ENCODE peak calls at places on chromosomes 1 and 21, in ten cellular contexts. G is naive thymus-derived CD4-positive, alpha-beta T cell; S is IMR-90; F is body of pancreas; Y is tibial nerve; Z is CD8-positive, alpha-beta memory T cell; K is testis; N is fibroblast of lung; P is brain microvascular endothelial cell; I is neuronal stem cell. Q is an unnamed sample. For H3K27me3, the result is how much of the 10 kb centered on the place peaks cover.

GRCh38 chr1:26045712-26046312 is at the start of gene SLC30A2:
- DNase-seq in G (no peak), S (no peak), F (peak), Y (no peak), Z (no peak), K (no peak), N (no peak), P (no peak), I (no peak), Q (no peak)

GRCh38 chr1:869499-870244 is 54.1 kb upstream of the SAMD11 start:
- DNase-seq in G (peak), S (peak), F (peak), Y (peak), Z (peak), K (peak), N (peak), P (no peak), I (peak), Q (peak)

GRCh38 chr1:66450043-66450514 is 83.9 kb upstream of the SGIP1 start:
- DNase-seq in G (no peak), S (no peak), F (no peak), Y (no peak), Z (no peak), K (no peak), N (peak), P (no peak), I (no peak), Q (peak)

GRCh38 chr1:34144743-34145142 is 20.3 kb downstream of the CSMD2 start:
- DNase-seq in G (no peak), S (no peak), F (no peak), Y (no peak), Z (no peak), K (no peak), N (no peak), P (no peak), I (no peak), Q (no peak)

GRCh38 chr21:29470397-29470796 is 171.7 kb downstream of the BACH1 start:
- DNase-seq in G (no peak), S (peak), F (no peak), Y (no peak), Z (no peak), K (no peak), N (no peak), P (no peak), I (no peak), Q (no peak)

GRCh38 chr1:111174070-111174469 is 26.4 kb downstream of the DENND2D start:
- DNase-seq in G (no peak), S (no peak), F (no peak), Y (no peak), Z (no peak), K (no peak), N (no peak), P (no peak), I (no peak), Q (no peak)

GRCh38 chr1:248303324-248303723 is at the start of gene OR2T12:
- DNase-seq in G (no peak), S (no peak), F (no peak), Y (no peak), Z (no peak), K (no peak), N (no peak), P (no peak), I (no peak), Q (no peak)

GRCh38 chr1:93964777-93965200 is 55.6 kb upstream of the GCLM start:
- DNase-seq in G (no peak), S (peak), F (no peak), Y (no peak), Z (no peak), K (no peak), N (peak), P (peak), I (no peak), Q (no peak)

GRCh38 chr1:110639724-110640386 is 33.7 kb upstream of the KCNA2 start:
- DNase-seq in G (no peak), S (peak), F (no peak), Y (no peak), Z (no peak), K (no peak), N (no peak), P (no peak), I (no peak), Q (no peak)

GRCh38 chr21:15552914-15553491 is 176.8 kb upstream of the USP25 start:
- DNase-seq in G (peak), S (peak), F (no peak), Y (no peak), Z (no peak), K (no peak), N (peak), P (no peak), I (no peak), Q (no peak)

GRCh38 chr1:67760030-67760821 is 73.0 kb downstream of the GNG12 start:
- DNase-seq in G (peak), S (peak), F (peak), Y (peak), Z (peak), K (peak), N (peak), P (peak), I (peak), Q (peak)

GRCh38 chr21:38804617-38805281 is 980 bp upstream of the ETS2 start:
- DNase-seq in G (no peak), S (peak), F (peak), Y (peak), Z (peak), K (peak), N (peak), P (peak), I (no peak), Q (peak)

GRCh38 chr1:37159102-37159501 is 124.8 kb upstream of the GRIK3 start:
- DNase-seq in G (no peak), S (no peak), F (no peak), Y (no peak), Z (no peak), K (no peak), N (no peak), P (no peak), I (no peak), Q (no peak)

GRCh38 chr1:154824356-154825069 is 45.6 kb downstream of the KCNN3 start:
- DNase-seq in G (no peak), S (no peak), F (no peak), Y (no peak), Z (no peak), K (no peak), N (no peak), P (no peak), I (no peak), Q (no peak)

GRCh38 chr1:113931456-113931855 is 2.3 kb downstream of the HIPK1 start:
- DNase-seq in G (peak), S (peak), F (no peak), Y (no peak), Z (no peak), K (no peak), N (peak), P (peak), I (no peak), Q (no peak)

GRCh38 chr1:41474490-41475271 is 9.8 kb downstream of the EDN2 start:
- DNase-seq in G (no peak), S (no peak), F (peak), Y (no peak), Z (no peak), K (peak), N (no peak), P (no peak), I (no peak), Q (peak)

GRCh38 chr1:71666609-71667008 is 585.8 kb upstream of the ZRANB2 start:
- DNase-seq in G (no peak), S (peak), F (no peak), Y (no peak), Z (no peak), K (no peak), N (peak), P (no peak), I (no peak), Q (no peak)

GRCh38 chr1:78370356-78370755 is 120.4 kb upstream of the PTGFR start:
- DNase-seq in G (no peak), S (peak), F (no peak), Y (no peak), Z (no peak), K (no peak), N (peak), P (peak), I (no peak), Q (no peak)

GRCh38 chr1:25206201-25206600 is 26.1 kb downstream of the SYF2 start:
- DNase-seq in G (no peak), S (no peak), F (no peak), Y (no peak), Z (no peak), K (no peak), N (no peak), P (no peak), I (no peak), Q (no peak)

GRCh38 chr1:42340093-42340492 is 5.1 kb upstream of the FOXJ3 start:
- DNase-seq in G (no peak), S (peak), F (peak), Y (no peak), Z (no peak), K (no peak), N (no peak), P (no peak), I (no peak), Q (no peak)

GRCh38 chr1:201985355-201985754 is 2.9 kb downstream of the RNPEP start:
- DNase-seq in G (no peak), S (no peak), F (no peak), Y (no peak), Z (no peak), K (no peak), N (no peak), P (no peak), I (no peak), Q (no peak)

GRCh38 chr1:54499097-54500029 is 48.7 kb upstream of the ACOT11 start:
- DNase-seq in G (peak), S (peak), F (peak), Y (no peak), Z (no peak), K (peak), N (peak), P (peak), I (no peak), Q (no peak)

GRCh38 chr1:171743014-171743870 is 1.4 kb upstream of the VAMP4 start:
- DNase-seq in G (peak), S (peak), F (no peak), Y (peak), Z (no peak), K (peak), N (peak), P (peak), I (no peak), Q (no peak)

GRCh38 chr1:54081306-54082270 is 28.2 kb downstream of the TCEANC2 start:
- DNase-seq in G (peak), S (peak), F (peak), Y (peak), Z (peak), K (peak), N (peak), P (peak), I (peak), Q (peak)

GRCh38 chr1:23772854-23773242 is 5.4 kb upstream of the PITHD1 start:
- DNase-seq in G (no peak), S (no peak), F (no peak), Y (no peak), Z (no peak), K (no peak), N (no peak), P (no peak), I (no peak), Q (no peak)

GRCh38 chr1:40308036-40308727 is 8.9 kb downstream of the COL9A2 start:
- DNase-seq in G (no peak), S (no peak), F (no peak), Y (no peak), Z (no peak), K (peak), N (no peak), P (no peak), I (no peak), Q (no peak)

GRCh38 chr1:223515416-223515815 is 122.2 kb downstream of the CCDC185 start:
- DNase-seq in G (peak), S (no peak), F (no peak), Y (no peak), Z (peak), K (no peak), N (no peak), P (no peak), I (no peak), Q (no peak)

GRCh38 chr1:117572546-117572945 is 33.3 kb upstream of the TENT5C start:
- DNase-seq in G (peak), S (no peak), F (no peak), Y (no peak), Z (peak), K (no peak), N (no peak), P (no peak), I (no peak), Q (no peak)

GRCh38 chr21:46048926-46049889 is 48.7 kb upstream of the COL6A2 start:
- DNase-seq in G (no peak), S (peak), F (peak), Y (peak), Z (no peak), K (peak), N (peak), P (peak), I (no peak), Q (peak)

GRCh38 chr1:165218666-165219065 is 137.8 kb downstream of the LMX1A start:
- DNase-seq in G (no peak), S (no peak), F (no peak), Y (no peak), Z (no peak), K (no peak), N (no peak), P (no peak), I (no peak), Q (no peak)

GRCh38 chr21:17746920-17747319 is 72.2 kb downstream of the C21orf91 start:
- DNase-seq in G (no peak), S (no peak), F (no peak), Y (no peak), Z (no peak), K (no peak), N (no peak), P (no peak), I (no peak), Q (no peak)

GRCh38 chr1:196535727-196536126 is 72.5 kb downstream of the KCNT2 start:
- DNase-seq in G (peak), S (peak), F (no peak), Y (no peak), Z (no peak), K (no peak), N (peak), P (peak), I (peak), Q (peak)

GRCh38 chr21:30152792-30153191 is 13.8 kb downstream of the CLDN17 start:
- DNase-seq in G (no peak), S (no peak), F (no peak), Y (no peak), Z (no peak), K (no peak), N (no peak), P (no peak), I (no peak), Q (no peak)

GRCh38 chr1:30929135-30929889 is 20.8 kb upstream of the SDC3 start:
- DNase-seq in G (peak), S (peak), F (peak), Y (peak), Z (peak), K (peak), N (peak), P (peak), I (no peak), Q (peak)

GRCh38 chr1:206445861-206446495 is 24.3 kb upstream of the IKBKE start:
- DNase-seq in G (no peak), S (no peak), F (no peak), Y (no peak), Z (no peak), K (no peak), N (no peak), P (no peak), I (no peak), Q (no peak)

GRCh38 chr1:59703226-59703917 is 111.4 kb upstream of the HOOK1 start:
- DNase-seq in G (no peak), S (no peak), F (no peak), Y (no peak), Z (no peak), K (no peak), N (peak), P (peak), I (no peak), Q (no peak)

GRCh38 chr1:152356736-152357135 is 3.1 kb downstream of the FLG2 start:
- DNase-seq in G (no peak), S (no peak), F (no peak), Y (no peak), Z (no peak), K (no peak), N (no peak), P (no peak), I (no peak), Q (no peak)

GRCh38 chr21:38494688-38495087 is 3.6 kb downstream of the ERG start:
- DNase-seq in G (no peak), S (no peak), F (no peak), Y (no peak), Z (no peak), K (no peak), N (no peak), P (peak), I (no peak), Q (no peak)

GRCh38 chr1:215081566-215082531 is 688 bp upstream of the KCNK2 start:
- DNase-seq in G (no peak), S (peak), F (no peak), Y (no peak), Z (no peak), K (no peak), N (no peak), P (no peak), I (peak), Q (peak)

GRCh38 chr1:215087603-215088002 is 5.1 kb downstream of the KCNK2 start:
- DNase-seq in G (no peak), S (no peak), F (no peak), Y (no peak), Z (no peak), K (no peak), N (no peak), P (no peak), I (no peak), Q (no peak)

GRCh38 chr1:215083408-215083961 is 948 bp downstream of the KCNK2 start:
- DNase-seq in G (no peak), S (peak), F (no peak), Y (peak), Z (no peak), K (peak), N (peak), P (no peak), I (peak), Q (peak)

GRCh38 chr1:215079456-215079855 is 3.1 kb upstream of the KCNK2 start:
- DNase-seq in G (no peak), S (peak), F (no peak), Y (no peak), Z (no peak), K (no peak), N (no peak), P (no peak), I (no peak), Q (no peak)

DNA sequence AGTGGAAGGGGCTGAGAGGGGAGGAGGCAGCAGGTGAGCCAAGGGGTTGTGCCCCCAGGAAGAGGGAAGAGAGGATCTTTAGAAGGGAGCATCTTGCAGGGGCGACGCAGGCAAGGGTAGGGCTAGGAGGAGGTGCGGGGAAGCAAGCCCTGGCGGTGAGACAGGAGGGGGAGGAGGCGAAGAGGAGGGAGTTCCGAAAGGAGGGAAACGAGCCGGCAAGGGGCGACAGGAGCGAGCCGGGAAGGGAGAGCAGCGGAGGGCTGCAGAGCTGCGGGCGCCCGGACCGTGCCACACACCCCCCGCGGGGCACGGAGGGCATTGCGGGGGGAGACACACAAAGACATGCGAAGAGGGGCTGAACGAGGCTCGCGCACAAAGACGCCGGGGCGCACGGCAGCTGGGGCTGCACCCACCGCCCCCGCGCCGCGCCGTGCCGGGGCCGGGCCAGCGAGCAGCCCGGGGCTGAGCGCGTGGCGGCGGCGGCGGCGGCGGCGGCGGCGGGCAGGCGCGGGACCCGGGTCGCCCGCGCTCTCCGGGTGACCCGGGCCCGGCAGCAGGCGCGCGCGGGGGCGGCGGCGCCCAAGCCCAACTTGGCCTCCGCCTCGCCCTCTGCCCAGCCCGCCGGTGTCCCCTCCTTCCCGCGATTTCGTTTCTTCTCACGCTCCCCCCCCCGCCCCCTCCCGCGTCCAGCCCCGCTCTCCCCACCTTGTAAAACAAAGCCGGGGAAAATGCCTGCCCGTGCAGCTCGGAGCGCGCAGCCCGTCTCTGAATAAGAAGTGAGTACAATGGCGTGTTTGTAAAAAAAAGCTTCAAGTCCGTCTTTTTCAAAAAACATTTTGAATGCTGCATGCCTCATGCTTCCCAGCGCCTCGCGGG is at the start of gene KCNK2:
- DNase-seq in G (no peak), S (peak), F (no peak), Y (no peak), Z (no peak), K (no peak), N (no peak), P (no peak), I (peak), Q (peak)
- H3K27me3 ChIP-seq in G (under half), S (under half), F (under half), Y (under half), Z (under half), K (under half), N (under half), P (under half), I (under half), Q (half or more)

GRCh38 chr1:52798331-52798730 is 44.2 kb upstream of the ZYG11A start:
- DNase-seq in G (no peak), S (no peak), F (no peak), Y (no peak), Z (no peak), K (no peak), N (no peak), P (no peak), I (no peak), Q (no peak)
- H3K4me3 ChIP-seq in G (no peak), S (no peak), F (no peak), Y (no peak), Z (no peak), K (no peak), N (no peak), P (no peak), I (no peak), Q (no peak)

GRCh38 chr1:228426518-228427175 is 10.0 kb upstream of the TRIM17 start:
- DNase-seq in G (no peak), S (no peak), F (no peak), Y (no peak), Z (no peak), K (no peak), N (no peak), P (no peak), I (no peak), Q (no peak)
- H3K27me3 ChIP-seq in G (under half), S (under half), F (under half), Y (under half), Z (under half), K (under half), N (under half), P (under half), I (under half), Q (under half)

GRCh38 chr1:63068626-63069025 is 253.7 kb upstream of the FOXD3 start:
- DNase-seq in G (no peak), S (no peak), F (no peak), Y (no peak), Z (no peak), K (no peak), N (no peak), P (no peak), I (no peak), Q (no peak)

GRCh38 chr1:63073530-63074306 is 248.6 kb upstream of the FOXD3 start:
- DNase-seq in G (no peak), S (no peak), F (no peak), Y (peak), Z (no peak), K (peak), N (no peak), P (no peak), I (peak), Q (no peak)

GRCh38 chr1:63069214-63069613 is 253.2 kb upstream of the FOXD3 start:
- DNase-seq in G (no peak), S (no peak), F (no peak), Y (no peak), Z (no peak), K (no peak), N (no peak), P (no peak), I (no peak), Q (no peak)

DNA sequence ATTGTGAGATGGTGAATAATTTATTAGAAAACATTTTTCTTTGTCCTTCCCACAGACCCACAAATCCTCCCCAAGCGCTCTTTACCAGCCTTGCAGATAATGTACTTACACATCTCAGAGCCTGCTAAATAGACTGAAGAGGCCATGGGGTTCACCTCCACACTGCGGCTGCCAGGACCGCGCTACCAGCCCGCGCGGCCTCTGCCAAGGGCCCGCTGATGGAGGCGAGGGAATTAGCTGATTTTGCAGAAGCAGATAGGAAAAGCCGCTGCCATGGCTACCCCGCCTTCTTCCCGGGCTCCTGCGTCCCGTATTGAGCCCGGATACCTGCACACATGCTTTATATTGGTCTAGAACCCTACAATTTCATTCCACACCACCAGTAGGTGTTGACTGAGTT is 248.0 kb upstream of the FOXD3 start:
- DNase-seq in G (no peak), S (no peak), F (no peak), Y (no peak), Z (no peak), K (no peak), N (no peak), P (no peak), I (no peak), Q (no peak)
- H3K4me3 ChIP-seq in G (no peak), S (no peak), F (no peak), Y (no peak), Z (no peak), K (no peak), N (no peak), P (peak), I (no peak), Q (no peak)

Q was measured in BE2C.